ENCODE peak calls at places on chromosomes 12 and 14, in five cellular contexts. C is small intestine, J is lower lobe of right lung, G is psoas muscle, A is HAP-1. W is an unnamed sample. For H3K9me3, the result is how much of the 10 kb centered on the place peaks cover.

GRCh38 chr12:123059501-123059900 is 79.0 kb downstream of the ARL6IP4 start:
- DNase-seq in G (no peak), C (no peak), J (no peak), A (no peak), W (no peak)

GRCh38 chr12:13103391-13104033 is at the start of gene GSG1:
- DNase-seq in C (no peak), J (no peak), A (no peak), G (no peak), W (no peak)

GRCh38 chr12:12538535-12538934 is 24.1 kb downstream of the DUSP16 start:
- DNase-seq in A (no peak), G (no peak), C (no peak), J (no peak), W (no peak)

GRCh38 chr14:61704554-61704953 is 9.2 kb downstream of the HIF1A start:
- DNase-seq in J (no peak), C (no peak), A (no peak), G (no peak), W (no peak)

GRCh38 chr14:54366726-54367707 is 29.8 kb upstream of the CDKN3 start:
- DNase-seq in A (peak), J (no peak), G (no peak), C (peak), W (no peak)

GRCh38 chr12:40829738-40830144 is 137.5 kb downstream of the CNTN1 start:
- DNase-seq in C (no peak), A (no peak), G (no peak), J (no peak), W (no peak)

GRCh38 chr12:60539592-60539991 is 943.8 kb downstream of the SLC16A7 start:
- DNase-seq in J (no peak), C (peak), G (no peak), A (no peak), W (no peak)

GRCh38 chr14:45633220-45633984 is 380.4 kb upstream of the MIS18BP1 start:
- DNase-seq in J (no peak), A (no peak), G (no peak), C (no peak), W (no peak)

GRCh38 chr14:47710581-47710980 is 35.2 kb upstream of the MDGA2 start:
- DNase-seq in G (no peak), C (no peak), A (no peak), J (no peak), W (no peak)

GRCh38 chr14:77088219-77088618 is 9.8 kb upstream of the CIPC start:
- DNase-seq in G (no peak), J (peak), A (no peak), C (peak), W (peak)

GRCh38 chr12:93039062-93039461 is 110.0 kb upstream of the EEA1 start:
- DNase-seq in C (no peak), G (no peak), A (no peak), J (no peak), W (no peak)

GRCh38 chr14:23183076-23183475 is 384 bp downstream of the SLC7A8 start:
- DNase-seq in G (no peak), A (no peak), J (no peak), C (peak), W (no peak)

GRCh38 chr12:25436206-25436912 is 116.7 kb downstream of the LMNTD1 start:
- DNase-seq in J (no peak), C (peak), A (peak), G (peak), W (peak)

GRCh38 chr12:4139191-4139590 is 134.4 kb upstream of the CCND2 start:
- DNase-seq in A (no peak), J (no peak), G (no peak), C (no peak), W (no peak)

GRCh38 chr14:36824854-36825253 is 163.2 kb downstream of the PAX9 start:
- DNase-seq in A (no peak), G (no peak), C (no peak), J (no peak), W (no peak)

GRCh38 chr14:30180219-30180618 is 252.6 kb upstream of the PRKD1 start:
- DNase-seq in G (no peak), J (no peak), C (no peak), A (no peak), W (no peak)

GRCh38 chr12:49925433-49926194 is 21.9 kb upstream of the FAIM2 start:
- DNase-seq in C (no peak), G (peak), J (no peak), A (no peak), W (no peak)

GRCh38 chr12:62601765-62602444 is 135.3 kb downstream of the MON2 start:
- DNase-seq in G (no peak), A (no peak), C (no peak), J (no peak), W (no peak)

GRCh38 chr12:77064891-77065360 is 443 bp downstream of the E2F7 start:
- DNase-seq in J (no peak), C (no peak), G (no peak), A (peak), W (peak)

GRCh38 chr12:120367924-120368788 is 808 bp downstream of the MSI1 start:
- DNase-seq in J (no peak), G (no peak), A (peak), C (no peak), W (no peak)

GRCh38 chr14:79855789-79856188 is 355.5 kb downstream of the DIO2 start:
- DNase-seq in A (no peak), J (no peak), G (no peak), C (no peak), W (no peak)

GRCh38 chr12:96352161-96352835 is 47.9 kb downstream of the CDK17 start:
- DNase-seq in A (no peak), J (no peak), G (no peak), C (no peak), W (no peak)

GRCh38 chr12:57736743-57737466 is 1.6 kb downstream of the AGAP2 start:
- DNase-seq in C (no peak), G (no peak), J (no peak), A (no peak), W (no peak)

GRCh38 chr12:7154901-7155470 is 24.8 kb downstream of the CLSTN3 start:
- DNase-seq in G (no peak), C (no peak), J (no peak), A (no peak), W (no peak)

GRCh38 chr14:57051633-57052032 is 217.1 kb downstream of the EXOC5 start:
- DNase-seq in J (no peak), C (no peak), A (no peak), G (no peak), W (no peak)

GRCh38 chr12:126811401-126811800 is 1455.6 kb upstream of the TMEM132C start:
- DNase-seq in A (no peak), C (no peak), J (no peak), G (no peak), W (no peak)

GRCh38 chr12:30021046-30021833 is 237.5 kb upstream of the TMTC1 start:
- DNase-seq in G (no peak), C (no peak), A (no peak), J (no peak), W (no peak)

GRCh38 chr14:100192250-100192671 is 32.8 kb upstream of the DEGS2 start:
- DNase-seq in C (no peak), G (peak), A (peak), J (peak), W (no peak)

GRCh38 chr14:37197421-37198272 is at the start of gene MIPOL1:
- DNase-seq in A (no peak), C (peak), G (peak), J (peak), W (peak)

GRCh38 chr14:94581127-94581999 is at the start of gene SERPINA5:
- DNase-seq in J (no peak), C (no peak), G (peak), A (peak), W (no peak)

GRCh38 chr12:91617830-91618229 is 435.2 kb upstream of the DCN start:
- DNase-seq in A (no peak), G (no peak), C (no peak), J (no peak), W (no peak)

GRCh38 chr14:22432348-22432976 is 156.6 kb downstream of the DAD1 start:
- DNase-seq in A (peak), C (peak), J (no peak), G (no peak), W (no peak)

GRCh38 chr12:92288533-92288932 is 142.9 kb upstream of the BTG1 start:
- DNase-seq in C (no peak), J (no peak), A (no peak), G (no peak), W (no peak)

GRCh38 chr12:8038659-8039114 is 6.2 kb downstream of the FOXJ2 start:
- DNase-seq in C (peak), A (peak), G (peak), J (peak), W (peak)

GRCh38 chr14:94052662-94053061 is 26.5 kb downstream of the OTUB2 start:
- DNase-seq in A (no peak), C (no peak), G (no peak), J (no peak), W (no peak)

GRCh38 chr14:72678360-72678759 is 215.5 kb downstream of the DPF3 start:
- DNase-seq in A (no peak), J (no peak), C (no peak), G (no peak), W (no peak)

GRCh38 chr14:31070431-31070830 is 44.3 kb upstream of the STRN3 start:
- DNase-seq in G (no peak), A (no peak), C (no peak), J (no peak), W (no peak)

GRCh38 chr12:133180669-133181068 is 626 bp upstream of the ZNF268 start:
- DNase-seq in G (no peak), A (no peak), J (no peak), C (no peak), W (no peak)

DNA sequence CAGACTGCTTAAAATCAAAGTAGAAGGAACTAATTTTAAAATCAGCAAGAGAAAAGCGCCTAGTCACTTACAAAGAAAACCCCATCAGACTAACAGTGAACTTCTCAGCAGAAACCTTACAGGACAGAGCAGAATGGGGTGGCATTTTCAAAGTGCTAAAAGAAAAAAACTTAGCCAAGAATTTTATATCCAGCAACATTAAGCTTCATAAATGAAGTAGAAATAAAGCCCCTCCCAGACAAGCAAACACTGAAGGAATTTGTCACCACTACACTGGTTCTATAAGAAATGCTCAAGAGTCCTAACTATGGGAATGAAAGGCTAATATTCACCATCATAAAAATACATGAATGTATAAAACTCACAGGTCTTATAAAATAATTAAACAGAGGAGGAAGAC is 6.4 kb upstream of the ZNF268 start:
- DNase-seq in C (no peak), A (no peak), G (no peak), J (no peak), W (no peak)
- H3K9me3 ChIP-seq in C (under half), A (under half), G (half or more), J (half or more), W (under half)

GRCh38 chr12:131021142-131021541 is 67.4 kb downstream of the ADGRD1 start:
- DNase-seq in A (no peak), G (no peak), C (no peak), J (no peak), W (no peak)
- H3K9me3 ChIP-seq in A (under half), G (under half), C (under half), J (under half), W (under half)

GRCh38 chr14:89603938-89604480 is 187.0 kb upstream of the FOXN3 start:
- DNase-seq in C (no peak), A (no peak), G (no peak), J (no peak), W (no peak)
- H3K9me3 ChIP-seq in C (under half), A (under half), G (under half), J (under half), W (under half)

GRCh38 chr12:132942611-132943010 is 13.5 kb downstream of the ZNF605 start:
- DNase-seq in G (no peak), C (no peak), A (no peak), J (no peak), W (no peak)
- H3K9me3 ChIP-seq in G (half or more), C (under half), A (under half), J (half or more), W (under half)

DNA sequence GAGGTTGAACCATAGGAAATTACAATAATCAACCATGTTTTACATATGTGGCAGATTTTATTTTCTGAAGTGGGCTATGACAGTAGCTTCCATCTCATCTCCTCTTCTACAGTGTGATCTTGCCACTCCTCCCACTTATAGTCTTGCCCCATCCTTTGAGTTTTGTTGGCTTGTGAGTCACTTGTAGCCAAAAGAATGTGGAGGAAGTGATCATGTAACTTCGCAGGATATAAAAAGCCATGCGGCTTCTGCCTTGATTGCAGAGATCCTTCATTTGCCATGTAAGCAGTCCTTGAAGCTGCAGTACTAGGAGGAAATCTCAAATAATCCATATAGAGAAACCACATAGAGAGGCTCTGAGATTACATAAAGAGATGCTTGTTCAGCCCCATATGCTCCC is 13.7 kb upstream of the ZNF84 start:
- DNase-seq in G (no peak), A (no peak), J (no peak), C (no peak), W (no peak)
- H3K9me3 ChIP-seq in G (half or more), A (under half), J (half or more), C (under half), W (under half)

GRCh38 chr14:42057176-42057575 is 450.5 kb downstream of the LRFN5 start:
- DNase-seq in A (no peak), C (no peak), J (no peak), G (no peak), W (no peak)
- H3K9me3 ChIP-seq in A (under half), C (under half), J (under half), G (under half), W (under half)

DNA sequence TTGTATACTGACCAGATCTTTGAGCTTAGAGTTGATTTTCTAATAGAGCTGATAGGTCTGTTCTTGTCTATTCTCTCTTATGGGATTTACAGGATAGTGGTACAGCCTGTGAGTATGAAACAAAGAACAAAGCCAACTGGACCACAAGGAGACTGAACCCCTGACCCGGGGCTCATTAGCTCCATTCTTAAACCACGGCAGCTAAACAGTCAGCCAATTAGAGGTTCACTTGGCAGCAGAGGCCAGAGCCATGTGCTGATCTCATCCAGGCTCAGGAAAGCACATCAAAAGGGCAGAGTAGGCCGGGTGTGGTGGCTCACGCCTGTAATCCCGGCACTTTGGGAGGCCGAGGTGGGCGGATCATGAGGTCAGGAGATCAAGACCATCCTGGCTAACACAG is 59.1 kb upstream of the GNPNAT1 start:
- DNase-seq in G (no peak), A (no peak), C (no peak), J (no peak), W (no peak)
- H3K9me3 ChIP-seq in G (under half), A (under half), C (under half), J (under half), W (under half)

DNA sequence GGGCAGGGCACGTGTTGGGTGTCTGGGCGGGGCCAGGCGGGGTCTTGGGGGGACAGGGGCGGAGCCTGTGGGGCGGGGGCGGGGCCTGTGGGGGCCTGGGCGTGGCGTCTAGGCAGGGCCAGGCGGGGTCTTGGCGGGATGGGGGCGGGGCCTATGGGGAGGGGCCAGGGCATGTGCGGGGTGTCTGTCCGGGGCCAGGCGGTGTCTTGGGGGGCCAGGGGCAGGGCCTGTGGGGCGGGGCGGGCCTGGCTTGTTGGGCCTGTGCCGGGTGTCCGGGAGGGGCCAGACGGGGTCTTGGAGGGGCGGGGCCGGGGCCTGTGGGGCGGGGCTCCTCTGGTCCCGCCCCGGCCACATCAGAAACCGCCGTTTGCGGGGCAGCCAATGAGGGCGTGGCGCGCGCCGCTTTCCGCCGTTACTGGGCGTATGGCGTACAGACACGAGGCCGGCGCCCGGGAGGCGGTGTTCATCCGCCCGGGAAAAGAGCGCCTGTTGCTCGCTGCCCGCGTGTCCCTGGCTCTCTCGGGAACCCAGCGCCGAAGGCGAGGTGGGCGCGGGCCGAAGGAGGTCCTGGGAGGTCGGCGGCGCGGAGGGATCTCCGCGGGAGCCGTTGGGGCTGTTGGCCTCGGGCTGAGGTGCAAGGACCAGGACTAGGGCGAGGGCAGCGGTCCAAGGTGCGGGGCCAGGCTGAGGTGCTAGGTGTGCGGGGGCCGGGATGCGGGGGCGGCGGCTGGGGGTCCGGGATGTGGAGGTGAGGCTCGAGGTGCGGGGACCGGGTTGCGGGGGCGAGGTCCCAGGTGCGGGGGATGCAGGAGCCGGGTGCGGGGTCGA is at the start of gene PIWIL1:
- DNase-seq in J (no peak), A (no peak), C (no peak), G (no peak), W (no peak)
- H3K9me3 ChIP-seq in J (under half), A (under half), C (under half), G (under half), W (under half)

DNA sequence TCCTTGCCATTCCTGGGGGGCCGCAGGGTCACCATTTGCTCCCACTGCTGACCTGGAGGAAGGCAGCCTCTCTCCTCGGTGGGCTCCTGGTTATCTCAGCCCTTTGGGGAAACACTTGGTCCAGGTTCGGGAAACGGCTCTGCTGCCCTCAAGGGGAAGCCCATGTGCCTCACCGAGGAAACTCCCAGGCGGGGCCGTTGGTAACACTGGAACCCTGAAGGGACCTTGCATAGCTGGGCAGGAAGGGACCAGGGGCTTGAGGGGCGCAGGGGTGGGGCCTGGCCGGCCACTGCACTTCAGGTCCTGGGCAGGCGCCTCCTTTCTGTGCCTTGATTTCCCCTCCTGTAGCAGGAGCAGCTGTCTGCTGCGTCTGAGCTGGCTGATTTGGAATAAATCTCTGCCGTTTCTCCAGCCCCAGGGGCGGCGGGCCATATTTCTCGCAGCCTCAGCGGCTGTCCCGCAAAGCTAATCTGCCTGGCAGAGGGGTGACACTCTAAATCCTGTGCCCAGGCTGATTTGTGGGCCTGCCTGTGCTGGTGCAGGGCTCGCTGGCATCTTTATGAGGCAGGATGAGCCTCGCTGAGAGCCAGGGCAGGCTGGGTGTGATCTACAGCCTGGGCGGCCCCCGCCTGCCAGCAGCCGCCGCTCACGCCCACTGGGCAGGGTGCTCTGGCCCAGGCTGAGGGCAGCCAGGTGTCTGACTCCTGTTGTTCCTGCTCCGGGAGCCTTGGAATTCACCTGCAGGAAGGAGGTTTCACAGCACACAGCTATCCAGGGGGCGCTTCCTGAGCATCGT is 49.7 kb downstream of the KIF26A start:
- DNase-seq in J (no peak), A (no peak), C (peak), G (no peak), W (no peak)
- H3K9me3 ChIP-seq in J (under half), A (under half), C (under half), G (under half), W (under half)

DNA sequence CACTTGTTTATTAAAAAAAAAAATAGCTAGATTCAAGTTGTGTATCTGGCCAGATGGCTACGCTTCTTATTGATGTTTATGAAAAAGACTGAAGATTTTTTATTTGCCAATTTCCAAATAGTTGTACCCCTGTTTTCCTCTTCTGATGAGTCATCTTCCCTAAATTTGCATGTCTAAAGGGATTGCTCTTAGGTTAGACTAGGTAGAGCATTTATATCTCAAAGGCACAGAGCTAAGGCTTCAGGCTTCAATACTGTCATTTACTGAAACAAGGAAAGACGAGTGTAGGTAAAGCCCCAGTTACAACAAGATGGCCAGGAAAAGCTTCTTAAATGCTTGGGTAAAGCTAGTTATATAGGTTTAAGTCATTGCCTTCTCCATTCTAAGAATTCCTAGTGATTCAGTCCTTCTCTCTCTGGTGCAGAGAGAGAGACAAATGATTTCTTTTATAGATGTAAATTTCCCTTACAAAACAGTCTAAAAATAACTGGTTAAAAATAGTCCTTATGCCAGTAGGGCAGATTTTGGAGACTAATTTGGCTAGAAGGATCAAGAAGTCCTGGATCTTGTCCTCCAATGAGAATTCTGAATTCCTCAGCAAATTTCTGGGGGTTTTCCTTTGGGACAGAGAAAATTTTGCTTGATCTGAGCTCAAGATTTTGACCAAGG is 26.1 kb downstream of the LEMD3 start:
- DNase-seq in G (no peak), C (no peak), A (no peak), J (no peak), W (no peak)
- H3K9me3 ChIP-seq in G (under half), C (under half), A (under half), J (under half), W (under half)

W was measured in iPS DF 6.9.